ENCODE peak calls at places on chromosome 12, in six cellular contexts. K, E, N, Z, H and X are unnamed samples.

GRCh38 chr12:127149226-127149964 is 1117.6 kb upstream of the TMEM132C start:
- DNase-seq in Z (no peak), K (no peak), N (peak), E (peak), H (no peak), X (peak)

GRCh38 chr12:85865905-85866304 is 8.2 kb upstream of the NTS start:
- DNase-seq in Z (no peak), H (peak), K (no peak), N (no peak), E (no peak), X (no peak)

GRCh38 chr12:89960011-89960507 is 251.4 kb upstream of the ATP2B1 start:
- DNase-seq in N (no peak), E (no peak), Z (peak), H (no peak), K (no peak), X (no peak)

GRCh38 chr12:39064712-39065111 is 159.3 kb upstream of the CPNE8 start:
- DNase-seq in K (no peak), H (no peak), Z (no peak), N (no peak), E (no peak), X (no peak)

GRCh38 chr12:3218150-3218845 is 141.1 kb downstream of the TSPAN9 start:
- DNase-seq in E (peak), Z (no peak), H (peak), K (peak), N (no peak), X (peak)

GRCh38 chr12:24230061-24230460 is 280.6 kb upstream of the SOX5 start:
- DNase-seq in N (no peak), H (no peak), E (no peak), K (no peak), Z (no peak), X (no peak)

GRCh38 chr12:94644622-94645021 is 5.7 kb downstream of the TMCC3 start:
- DNase-seq in N (no peak), H (no peak), K (peak), Z (no peak), E (peak), X (peak)

GRCh38 chr12:22935501-22935900 is 310.5 kb downstream of the ETNK1 start:
- DNase-seq in N (no peak), K (no peak), H (no peak), E (no peak), Z (no peak), X (no peak)

GRCh38 chr12:68381476-68381875 is 49.3 kb upstream of the MDM1 start:
- DNase-seq in N (no peak), K (no peak), Z (no peak), H (no peak), E (no peak), X (no peak)

GRCh38 chr12:93679308-93679933 is 2.2 kb downstream of the CRADD start:
- DNase-seq in Z (no peak), N (no peak), H (no peak), K (no peak), E (no peak), X (no peak)

GRCh38 chr12:96047621-96048211 is 12.3 kb upstream of the LTA4H start:
- DNase-seq in H (no peak), E (peak), N (no peak), Z (peak), K (peak), X (no peak)

GRCh38 chr12:96237465-96238077 is 43.4 kb downstream of the ELK3 start:
- DNase-seq in K (peak), H (no peak), N (peak), E (peak), Z (no peak), X (peak)

GRCh38 chr12:122081697-122082221 is 3.2 kb downstream of the MLXIP start:
- DNase-seq in Z (peak), E (peak), H (peak), N (no peak), K (peak), X (no peak)
- H3K4me3 ChIP-seq in Z (peak), E (peak), H (peak), N (peak), K (no peak), X (peak)

GRCh38 chr12:106109168-106109910 is 29.4 kb downstream of the NUAK1 start:
- DNase-seq in Z (no peak), N (no peak), E (no peak), H (no peak), K (no peak), X (no peak)

GRCh38 chr12:106107566-106107965 is 31.2 kb downstream of the NUAK1 start:
- DNase-seq in K (no peak), H (no peak), E (peak), Z (no peak), N (no peak), X (no peak)

GRCh38 chr12:106106892-106107291 is 31.9 kb downstream of the NUAK1 start:
- DNase-seq in E (peak), K (no peak), N (no peak), Z (no peak), H (no peak), X (no peak)

GRCh38 chr12:106106129-106106566 is 32.6 kb downstream of the NUAK1 start:
- DNase-seq in Z (no peak), E (no peak), H (no peak), K (no peak), N (no peak), X (no peak)

GRCh38 chr12:106108187-106108816 is 30.5 kb downstream of the NUAK1 start:
- DNase-seq in K (no peak), H (no peak), E (peak), N (no peak), Z (no peak), X (no peak)
- H3K4me3 ChIP-seq in K (no peak), H (no peak), E (peak), N (no peak), Z (no peak), X (no peak)

GRCh38 chr12:114679942-114680341 is 4.0 kb downstream of the TBX3 start:
- DNase-seq in N (no peak), Z (no peak), E (peak), H (peak), K (no peak), X (no peak)
- H3K4me3 ChIP-seq in N (peak), Z (no peak), E (peak), H (peak), K (peak), X (peak)

DNA sequence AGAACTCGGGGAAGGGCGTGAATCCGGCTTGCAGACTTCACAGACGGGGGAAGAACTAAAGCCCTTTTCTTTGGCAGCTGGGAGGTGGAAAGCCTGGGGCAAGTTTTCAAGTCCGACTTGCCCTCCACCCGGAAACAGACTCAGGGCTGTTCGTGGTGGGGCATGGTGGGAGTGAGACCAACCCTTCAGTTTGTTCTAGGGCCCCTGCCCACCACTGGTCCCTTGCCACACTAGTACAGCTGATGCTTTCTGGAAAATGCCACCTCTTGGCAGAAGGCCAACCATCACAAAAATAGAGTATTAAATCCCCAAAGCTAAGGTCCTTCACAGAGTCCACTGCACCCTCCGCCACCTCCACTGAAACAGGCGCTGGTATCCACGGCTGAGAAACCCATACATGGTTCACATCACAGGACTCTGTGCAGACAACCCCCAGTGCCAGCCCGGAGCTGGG is 50.4 kb upstream of the DDX11 start:
- DNase-seq in E (no peak), H (no peak), N (no peak), K (no peak), Z (no peak), X (no peak)
- H3K4me3 ChIP-seq in E (no peak), H (no peak), N (no peak), K (no peak), Z (no peak), X (no peak)

GRCh38 chr12:124516850-124517249 is 50.6 kb downstream of the NCOR2 start:
- DNase-seq in H (no peak), Z (no peak), N (no peak), K (no peak), E (no peak), X (no peak)
- H3K4me3 ChIP-seq in H (peak), Z (no peak), N (peak), K (peak), E (peak), X (peak)

GRCh38 chr12:11814362-11814761 is 164.9 kb downstream of the ETV6 start:
- DNase-seq in E (peak), Z (no peak), N (no peak), H (no peak), K (no peak), X (peak)

GRCh38 chr12:11810962-11811361 is 161.5 kb downstream of the ETV6 start:
- DNase-seq in K (no peak), Z (no peak), H (no peak), N (no peak), E (no peak), X (no peak)

GRCh38 chr12:11812558-11813421 is 163.3 kb downstream of the ETV6 start:
- DNase-seq in N (no peak), H (peak), K (no peak), E (peak), Z (no peak), X (no peak)

GRCh38 chr12:11815397-11815796 is 165.9 kb downstream of the ETV6 start:
- DNase-seq in N (no peak), H (no peak), K (no peak), Z (no peak), E (no peak), X (no peak)

DNA sequence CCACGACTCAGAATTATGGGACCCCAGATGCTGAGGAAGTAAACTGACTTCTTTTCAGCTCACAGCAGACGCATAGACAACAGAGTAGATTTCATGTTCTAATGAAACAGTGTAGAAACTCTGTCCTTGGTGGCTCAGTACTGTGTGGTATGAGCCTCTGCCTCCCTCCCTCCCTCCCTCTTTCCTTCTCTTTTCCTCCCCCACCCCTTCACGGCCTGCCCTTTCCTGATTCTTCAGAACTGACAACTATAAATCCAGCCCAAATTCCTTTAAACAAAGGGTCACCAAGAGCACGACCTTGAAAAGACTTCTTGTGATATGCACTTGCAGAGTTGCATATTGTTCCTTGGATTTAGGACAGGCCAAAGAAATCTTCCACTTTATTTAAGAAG is 163.9 kb downstream of the ETV6 start:
- DNase-seq in Z (no peak), N (no peak), H (no peak), E (no peak), K (no peak), X (no peak)
- H3K4me3 ChIP-seq in Z (no peak), N (no peak), H (no peak), E (no peak), K (peak), X (no peak)

GRCh38 chr12:47307680-47308399 is 228.1 kb upstream of the AMIGO2 start:
- DNase-seq in Z (peak), N (no peak), E (peak), H (no peak), K (no peak), X (peak)
- H3K4me3 ChIP-seq in Z (no peak), N (no peak), E (no peak), H (no peak), K (no peak), X (no peak)